ENCODE peak calls at places on chromosome 13, in ten cellular contexts. J is brain microvascular endothelial cell, S is psoas muscle, W is endothelial cell of umbilical vein, Q is upper lobe of right lung, C is WERI-Rb-1, H is mammary epithelial cell, G is left lung, Z is esophagus squamous epithelium, O is heart right ventricle. A is an unnamed sample.

GRCh38 chr13:40220299-40220935 is 446.0 kb downstream of the FOXO1 start:
- DNase-seq in J (peak; percentile 59), S (no peak), W (no peak), Q (no peak), C (no peak), H (no peak), G (no peak), Z (no peak), O (no peak), A (no peak)

GRCh38 chr13:20672772-20673171 is 30.7 kb upstream of the IL17D start:
- DNase-seq in J (no peak), S (no peak), W (no peak), Q (no peak), C (no peak), H (no peak), G (no peak), Z (no peak), O (no peak), A (peak; percentile 13)

GRCh38 chr13:94595006-94595942 is 678 bp downstream of the TGDS start:
- DNase-seq in J (no peak), S (peak; percentile 55), W (peak; percentile 49), Q (no peak), C (peak; percentile 43), H (peak; percentile 30), G (no peak), Z (no peak), O (no peak), A (peak; percentile 37)

GRCh38 chr13:79749985-79750551 is 269.1 kb downstream of the NDFIP2 start:
- DNase-seq in J (peak; percentile 96), S (peak; percentile 72), W (peak; percentile 70), Q (no peak), C (no peak), H (peak; percentile 69), G (peak; percentile 61), Z (no peak), O (peak; percentile 53), A (peak; percentile 71)

GRCh38 chr13:55606045-55606665 is 1534.6 kb upstream of the PRR20A start:
- DNase-seq in J (no peak), S (no peak), W (no peak), Q (no peak), C (no peak), H (no peak), G (no peak), Z (no peak), O (no peak), A (no peak)

GRCh38 chr13:21528616-21529015 is 69.5 kb upstream of the ZDHHC20 start:
- DNase-seq in J (peak; percentile 42), S (no peak), W (no peak), Q (no peak), C (no peak), H (no peak), G (no peak), Z (no peak), O (no peak), A (no peak)

GRCh38 chr13:109734002-109734785 is 52.2 kb downstream of the IRS2 start:
- DNase-seq in J (no peak), S (no peak), W (no peak), Q (peak; percentile 62), C (no peak), H (no peak), G (no peak), Z (no peak), O (no peak), A (no peak)

GRCh38 chr13:99886706-99887105 is 84.9 kb downstream of the ZIC5 start:
- DNase-seq in J (no peak), S (no peak), W (no peak), Q (no peak), C (no peak), H (no peak), G (no peak), Z (no peak), O (no peak), A (no peak)

GRCh38 chr13:20192470-20193141 is at the start of gene GJB2:
- DNase-seq in J (no peak), S (no peak), W (no peak), Q (no peak), C (no peak), H (peak; percentile 32), G (no peak), Z (no peak), O (no peak), A (no peak)

GRCh38 chr13:50979187-50979586 is 69.6 kb downstream of the RNASEH2B start:
- DNase-seq in J (no peak), S (no peak), W (no peak), Q (no peak), C (no peak), H (no peak), G (no peak), Z (no peak), O (no peak), A (no peak)

GRCh38 chr13:99661791-99662190 is 160.5 kb downstream of the TM9SF2 start:
- DNase-seq in J (no peak), S (no peak), W (no peak), Q (no peak), C (no peak), H (no peak), G (no peak), Z (no peak), O (no peak), A (no peak)

GRCh38 chr13:85093808-85094207 is 705.4 kb downstream of the SLITRK6 start:
- DNase-seq in J (peak; percentile 16), S (no peak), W (no peak), Q (no peak), C (no peak), H (peak; percentile 73), G (no peak), Z (no peak), O (no peak), A (peak; percentile 28)

GRCh38 chr13:46369506-46370268 is 17.4 kb downstream of the RUBCNL start:
- DNase-seq in J (peak; percentile 81), S (no peak), W (no peak), Q (no peak), C (no peak), H (peak; percentile 25), G (no peak), Z (no peak), O (no peak), A (peak; percentile 39)

GRCh38 chr13:21435710-21436151 is 23.4 kb downstream of the ZDHHC20 start:
- DNase-seq in J (peak; percentile 84), S (no peak), W (peak; percentile 85), Q (peak; percentile 67), C (no peak), H (peak; percentile 91), G (peak; percentile 84), Z (no peak), O (peak; percentile 70), A (peak; percentile 94)

GRCh38 chr13:33174980-33175379 is 110.6 kb downstream of the STARD13 start:
- DNase-seq in J (no peak), S (no peak), W (no peak), Q (no peak), C (no peak), H (no peak), G (no peak), Z (no peak), O (no peak), A (no peak)

GRCh38 chr13:52780092-52780491 is 40.5 kb upstream of the CNMD start:
- DNase-seq in J (no peak), S (no peak), W (no peak), Q (no peak), C (no peak), H (no peak), G (no peak), Z (no peak), O (no peak), A (no peak)

GRCh38 chr13:114007566-114007965 is 33.7 kb upstream of the C13orf46 start:
- DNase-seq in J (no peak), S (peak; percentile 17), W (no peak), Q (no peak), C (no peak), H (no peak), G (no peak), Z (no peak), O (no peak), A (no peak)
- TF ChIP-seq CTCF in J (no peak), S (no peak), W (no peak), Q (no peak), C (no peak), H (no peak), G (no peak), Z (no peak), O (no peak), A (no peak)

DNA sequence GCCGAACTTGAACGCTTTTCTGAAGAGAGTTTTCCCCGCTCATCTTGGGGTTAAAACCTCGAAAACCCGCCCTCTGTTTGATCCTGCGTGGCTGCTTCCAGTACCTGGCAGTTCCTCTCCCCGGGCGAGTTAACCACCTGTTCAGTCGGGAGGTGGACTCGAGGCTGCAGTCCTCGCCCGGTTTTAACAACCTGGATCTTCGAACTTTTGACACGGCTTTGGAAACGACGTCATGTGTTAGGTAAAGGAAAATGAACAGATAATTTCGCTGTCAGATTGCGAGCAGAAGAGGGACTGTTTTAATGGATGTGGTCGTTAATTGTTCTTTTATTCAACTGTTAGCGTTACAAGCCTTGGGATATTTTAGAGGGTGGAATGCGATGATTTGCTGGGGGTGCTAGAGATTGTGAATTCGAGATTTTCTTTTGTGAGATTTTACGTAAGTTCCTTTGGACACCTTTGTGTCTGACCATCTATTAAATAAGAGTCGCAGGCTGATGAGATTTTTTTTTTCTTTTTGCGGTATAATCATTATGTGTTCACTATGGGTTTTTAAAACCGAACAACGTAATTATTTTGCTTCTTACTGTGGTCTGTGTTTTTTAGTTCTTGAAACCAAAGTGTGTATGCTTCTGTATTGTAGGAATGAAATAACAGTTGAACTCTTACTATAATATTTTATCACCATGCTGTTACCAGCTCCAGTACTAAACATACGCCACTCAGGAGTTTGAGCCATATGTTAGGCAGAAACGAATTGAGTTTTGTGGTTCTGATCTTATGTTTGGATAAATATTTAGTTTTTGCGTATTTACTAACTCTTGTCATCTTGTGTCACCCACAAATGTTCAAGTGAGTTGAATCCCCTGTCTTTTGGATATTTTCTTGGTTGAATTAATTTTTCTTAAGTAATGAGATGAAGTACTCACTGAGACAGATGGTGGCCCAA is 1.2 kb downstream of the FNDC3A start:
- DNase-seq in J (no peak), S (no peak), W (peak; percentile 70), Q (no peak), C (no peak), H (no peak), G (no peak), Z (peak; percentile 33), O (no peak), A (peak; percentile 55)
- H3K36me3 ChIP-seq in J (no peaks in the 10 kb centered on the region), S (no peaks in the 10 kb centered on the region), W (no peaks in the 10 kb centered on the region), Q (no peaks in the 10 kb centered on the region), C (no peaks in the 10 kb centered on the region), H (no peaks in the 10 kb centered on the region), G (no peaks in the 10 kb centered on the region), Z (no peaks in the 10 kb centered on the region), O (no peaks in the 10 kb centered on the region), A (no peaks in the 10 kb centered on the region)

DNA sequence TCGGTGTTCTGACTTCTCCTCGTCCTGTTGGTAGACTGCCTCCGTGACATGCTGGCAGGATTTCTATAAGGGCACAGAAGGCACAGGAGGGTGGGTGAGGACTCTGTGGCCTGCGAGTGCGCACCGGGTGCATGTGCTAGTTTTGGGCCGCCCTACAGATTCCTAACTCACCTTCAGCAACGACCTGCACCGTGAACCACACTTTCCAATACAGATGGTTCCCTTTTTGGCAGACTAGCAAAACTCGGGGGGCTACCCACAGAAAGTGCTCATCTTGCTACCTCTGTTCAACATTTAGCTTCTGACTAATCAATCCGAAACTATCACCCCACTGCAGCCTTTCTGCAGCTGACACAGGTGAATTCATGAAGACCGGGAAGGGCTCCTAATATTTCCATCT is 14.1 kb upstream of the AMER2 start:
- DNase-seq in J (no peak), S (no peak), W (no peak), Q (no peak), C (no peak), H (no peak), G (no peak), Z (no peak), O (no peak), A (no peak)
- H3K27me3 ChIP-seq in J (no peaks in the 10 kb centered on the region), S (peaks cover 9% of the 10 kb centered on the region), W (peaks cover 2% of the 10 kb centered on the region), Q (peaks cover 4% of the 10 kb centered on the region), C (no peaks in the 10 kb centered on the region), H (peaks cover 6% of the 10 kb centered on the region), G (peaks cover 4% of the 10 kb centered on the region), Z (peaks cover 49% of the 10 kb centered on the region), O (peaks cover 31% of the 10 kb centered on the region), A (no peaks in the 10 kb centered on the region)

GRCh38 chr13:112995395-112996091 is 26.5 kb downstream of the MCF2L start:
- DNase-seq in J (no peak), S (no peak), W (no peak), Q (no peak), C (no peak), H (no peak), G (no peak), Z (no peak), O (no peak), A (no peak)
- TF ChIP-seq CTCF in J (no peak), S (no peak), W (no peak), Q (no peak), C (no peak), H (no peak), G (no peak), Z (no peak), O (no peak), A (no peak)

A was measured in bronchial epithelial cell.